ENCODE peak calls at places on chromosomes 5 and 9, in seven cellular contexts. G is cerebellar nuclear complex; Q is KBM-7; O is sigmoid colon; N is CD8-positive, alpha-beta T cell; Z is endothelial cell; W is GM12865. S is an unnamed sample.

GRCh38 chr5:52725065-52725746 is 62.5 kb upstream of the ITGA1 start:
- DNase-seq in Q (peak; percentile 43), W (peak; percentile 69), N (peak; percentile 66), O (no peak), Z (no peak), G (no peak), S (no peak)

GRCh38 chr5:42912184-42912766 is 100.6 kb upstream of the SELENOP start:
- DNase-seq in G (no peak), W (peak; percentile 52), N (peak; percentile 60), Q (peak; percentile 71), O (no peak), Z (peak; percentile 22), S (no peak)

GRCh38 chr9:136671646-136672430 is 9.1 kb downstream of the EGFL7 start:
- DNase-seq in N (peak; percentile 58), O (no peak), W (peak; percentile 39), Q (no peak), G (no peak), Z (peak; percentile 72), S (no peak)

GRCh38 chr5:141430332-141431113 is at the start of gene PCDHGA12:
- DNase-seq in N (no peak), W (peak; percentile 91), O (no peak), Z (no peak), Q (no peak), G (no peak), S (no peak)

GRCh38 chr5:97388794-97389193 is 205.7 kb upstream of the RIOK2 start:
- DNase-seq in O (no peak), N (no peak), G (no peak), Z (no peak), W (no peak), Q (no peak), S (no peak)

GRCh38 chr5:141320225-141321169 is at the start of gene TAF7:
- DNase-seq in W (peak; percentile 97), O (peak; percentile 93), Q (peak; percentile 92), G (peak; percentile 51), N (peak; percentile 91), Z (peak; percentile 93), S (peak; percentile 97)

GRCh38 chr5:177230660-177231059 is 72.9 kb downstream of the RAB24 start:
- DNase-seq in G (no peak), N (no peak), Q (no peak), O (no peak), Z (no peak), W (no peak), S (no peak)

GRCh38 chr9:114405294-114406034 is 17.7 kb upstream of the AKNA start:
- DNase-seq in Q (peak; percentile 91), N (peak; percentile 81), W (peak; percentile 85), G (peak; percentile 64), Z (peak; percentile 78), O (peak; percentile 87), S (peak; percentile 91)

GRCh38 chr5:72507360-72508238 is at the start of gene ZNF366:
- DNase-seq in O (no peak), G (no peak), Q (peak; percentile 25), N (no peak), W (no peak), Z (peak; percentile 8), S (no peak)

GRCh38 chr5:80820685-80821084 is 139.5 kb upstream of the RASGRF2 start:
- DNase-seq in Q (no peak), Z (no peak), W (no peak), O (no peak), G (no peak), N (no peak), S (no peak)

GRCh38 chr5:2399804-2400203 is 351.7 kb downstream of the IRX2 start:
- DNase-seq in Q (no peak), O (no peak), G (no peak), Z (no peak), N (no peak), W (no peak), S (peak; percentile 50)

GRCh38 chr9:108780949-108781734 is 74.6 kb downstream of the ACTL7B start:
- DNase-seq in Q (no peak), O (no peak), Z (no peak), W (no peak), G (no peak), N (no peak), S (no peak)

GRCh38 chr9:129225815-129226214 is 47.8 kb upstream of the IER5L start:
- DNase-seq in W (peak; percentile 57), O (peak; percentile 90), Z (peak; percentile 23), Q (peak; percentile 71), G (no peak), N (peak; percentile 58), S (peak; percentile 88)

GRCh38 chr9:83511051-83511450 is 27.1 kb downstream of the FRMD3 start:
- DNase-seq in W (peak; percentile 45), Z (no peak), Q (peak; percentile 0), N (no peak), G (no peak), O (no peak), S (no peak)

GRCh38 chr5:90709323-90710148 is 150.9 kb downstream of the ADGRV1 start:
- DNase-seq in W (peak; percentile 53), O (no peak), Z (peak; percentile 57), Q (peak; percentile 45), G (peak; percentile 6), N (no peak), S (no peak)

GRCh38 chr5:83071286-83071685 is 5.9 kb downstream of the TMEM167A start:
- DNase-seq in O (no peak), Q (no peak), G (no peak), Z (no peak), W (no peak), N (no peak), S (no peak)

GRCh38 chr9:120946259-120946658 is 19.7 kb upstream of the TRAF1 start:
- DNase-seq in Z (no peak), G (no peak), O (no peak), N (no peak), Q (no peak), W (no peak), S (no peak)

GRCh38 chr5:141845371-141845821 is 32.8 kb downstream of the PCDH1 start:
- DNase-seq in Q (no peak), N (no peak), Z (no peak), W (peak; percentile 13), G (no peak), O (no peak), S (no peak)

GRCh38 chr9:20358201-20358600 is 264.1 kb downstream of the MLLT3 start:
- DNase-seq in O (no peak), W (no peak), Z (no peak), N (no peak), Q (no peak), G (no peak), S (no peak)